ENCODE peak calls at places on chromosomes 12 and 14, in five cellular contexts. One of them, this sample, is unnamed.

GRCh38 chr12:113186033-113186365 is 478 bp downstream of the RITA1 start:
- DNase-seq in right lobe of liver: no peak
- DNase-seq in right atrium auricular region: no peak
- DNase-seq in pancreas: no peak
- DNase-seq in MM.1S: no peak
- DNase-seq in this sample: peak

GRCh38 chr14:106789318-106789717 is 1262.9 kb downstream of the TMEM121 start:
- DNase-seq in right atrium auricular region: no peak
- DNase-seq in pancreas: no peak
- DNase-seq in MM.1S: no peak
- DNase-seq in right lobe of liver: no peak
- DNase-seq in this sample: no peak

GRCh38 chr14:69553221-69553620 is 21.4 kb downstream of the CCDC177 start:
- DNase-seq in MM.1S: no peak
- DNase-seq in pancreas: no peak
- DNase-seq in right atrium auricular region: no peak
- DNase-seq in right lobe of liver: no peak
- DNase-seq in this sample: no peak

GRCh38 chr14:22978873-22979671 is 3.3 kb downstream of the AJUBA start:
- DNase-seq in right atrium auricular region: no peak
- DNase-seq in pancreas: no peak
- DNase-seq in right lobe of liver: no peak
- DNase-seq in MM.1S: no peak
- DNase-seq in this sample: no peak

GRCh38 chr12:75561921-75562320 is 50.5 kb upstream of the KRR1 start:
- DNase-seq in right atrium auricular region: no peak
- DNase-seq in pancreas: no peak
- DNase-seq in MM.1S: no peak
- DNase-seq in right lobe of liver: no peak
- DNase-seq in this sample: no peak

GRCh38 chr14:39673141-39674133 is 241.2 kb upstream of the FBXO33 start:
- DNase-seq in right atrium auricular region: no peak
- DNase-seq in pancreas: no peak
- DNase-seq in right lobe of liver: no peak
- DNase-seq in MM.1S: no peak
- DNase-seq in this sample: no peak

GRCh38 chr12:47885012-47885501 is 19.7 kb downstream of the VDR start:
- DNase-seq in right lobe of liver: no peak
- DNase-seq in right atrium auricular region: no peak
- DNase-seq in pancreas: no peak
- DNase-seq in MM.1S: no peak
- DNase-seq in this sample: no peak

GRCh38 chr12:63764481-63764880 is 15.2 kb upstream of the RXYLT1 start:
- DNase-seq in pancreas: no peak
- DNase-seq in right atrium auricular region: no peak
- DNase-seq in right lobe of liver: no peak
- DNase-seq in MM.1S: no peak
- DNase-seq in this sample: no peak

GRCh38 chr12:124359671-124360581 is 65.0 kb downstream of the RFLNA start:
- DNase-seq in right atrium auricular region: peak
- DNase-seq in MM.1S: no peak
- DNase-seq in pancreas: peak
- DNase-seq in right lobe of liver: peak
- DNase-seq in this sample: no peak

GRCh38 chr12:66514581-66514980 is 164.3 kb downstream of the GRIP1 start:
- DNase-seq in pancreas: no peak
- DNase-seq in MM.1S: no peak
- DNase-seq in right atrium auricular region: no peak
- DNase-seq in right lobe of liver: no peak
- DNase-seq in this sample: no peak

GRCh38 chr14:31902915-31903646 is 174.0 kb upstream of the ARHGAP5 start:
- DNase-seq in right lobe of liver: no peak
- DNase-seq in right atrium auricular region: no peak
- DNase-seq in MM.1S: no peak
- DNase-seq in pancreas: no peak
- DNase-seq in this sample: no peak

GRCh38 chr14:96349286-96350075 is 13.7 kb downstream of the ATG2B start:
- DNase-seq in right lobe of liver: no peak
- DNase-seq in MM.1S: no peak
- DNase-seq in right atrium auricular region: no peak
- DNase-seq in pancreas: no peak
- DNase-seq in this sample: no peak

GRCh38 chr12:5497329-5498058 is 65.6 kb downstream of the NTF3 start:
- DNase-seq in pancreas: no peak
- DNase-seq in right atrium auricular region: no peak
- DNase-seq in right lobe of liver: peak
- DNase-seq in MM.1S: no peak
- DNase-seq in this sample: no peak

DNA sequence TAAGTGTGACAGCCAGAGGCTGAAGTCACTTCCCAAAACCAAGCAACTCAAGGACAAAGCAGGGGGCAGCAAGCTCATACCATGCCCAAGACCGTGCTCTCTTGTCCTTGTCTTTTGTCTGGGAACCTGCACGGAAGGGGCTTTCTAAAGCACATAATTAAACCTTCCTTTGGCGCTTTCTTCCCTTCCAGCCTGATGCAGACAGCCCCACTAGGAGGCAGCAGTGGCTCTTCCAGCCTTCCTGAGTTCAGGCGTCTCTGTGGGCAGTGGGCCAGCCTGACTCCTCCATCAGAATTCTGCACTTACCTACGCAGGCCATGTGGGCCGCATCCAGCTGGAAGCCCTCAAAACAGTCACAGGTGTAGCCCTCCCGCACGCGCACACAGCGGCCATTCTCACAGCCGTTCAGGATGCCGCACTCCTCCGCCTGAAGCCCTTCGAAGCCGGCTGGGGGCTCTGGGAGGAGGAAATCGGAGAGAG is 7.6 kb downstream of the ISCA2 start:
- DNase-seq in right lobe of liver: no peak
- DNase-seq in right atrium auricular region: peak
- DNase-seq in MM.1S: no peak
- DNase-seq in pancreas: peak
- DNase-seq in this sample: peak
- TF ChIP-seq CTCF in right lobe of liver: peak
- TF ChIP-seq CTCF in right atrium auricular region: peak
- TF ChIP-seq CTCF in MM.1S: peak
- TF ChIP-seq CTCF in pancreas: peak
- TF ChIP-seq CTCF in this sample: peak

GRCh38 chr14:76947078-76947837 is 81.2 kb downstream of the IRF2BPL start:
- DNase-seq in MM.1S: peak
- DNase-seq in right atrium auricular region: peak
- DNase-seq in right lobe of liver: peak
- DNase-seq in pancreas: peak
- DNase-seq in this sample: peak
- TF ChIP-seq CTCF in MM.1S: peak
- TF ChIP-seq CTCF in right atrium auricular region: peak
- TF ChIP-seq CTCF in right lobe of liver: peak
- TF ChIP-seq CTCF in pancreas: no peak
- TF ChIP-seq CTCF in this sample: peak

DNA sequence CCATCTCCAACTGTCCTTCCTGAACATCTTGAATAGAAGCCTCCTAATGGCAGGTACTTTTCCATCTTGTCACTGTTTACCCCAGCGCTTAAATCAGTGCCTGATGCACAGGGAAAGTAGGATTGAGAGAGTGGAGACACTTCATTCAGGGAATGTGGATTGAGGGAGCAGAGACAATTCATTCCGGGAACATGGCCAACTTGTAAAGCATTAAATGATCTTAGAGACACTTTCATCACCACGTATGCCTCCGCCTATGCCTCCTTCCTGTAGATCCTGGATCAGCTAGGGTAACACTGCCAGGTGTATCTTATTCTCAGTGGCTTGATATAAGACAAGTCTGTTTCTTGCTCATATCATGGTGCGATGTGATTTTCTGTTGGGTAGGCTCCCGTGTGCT is 67.6 kb upstream of the CSRP2 start:
- DNase-seq in pancreas: no peak
- DNase-seq in right lobe of liver: no peak
- DNase-seq in MM.1S: no peak
- DNase-seq in right atrium auricular region: no peak
- DNase-seq in this sample: no peak
- TF ChIP-seq CTCF in pancreas: no peak
- TF ChIP-seq CTCF in right lobe of liver: no peak
- TF ChIP-seq CTCF in MM.1S: no peak
- TF ChIP-seq CTCF in right atrium auricular region: no peak
- TF ChIP-seq CTCF in this sample: no peak

DNA sequence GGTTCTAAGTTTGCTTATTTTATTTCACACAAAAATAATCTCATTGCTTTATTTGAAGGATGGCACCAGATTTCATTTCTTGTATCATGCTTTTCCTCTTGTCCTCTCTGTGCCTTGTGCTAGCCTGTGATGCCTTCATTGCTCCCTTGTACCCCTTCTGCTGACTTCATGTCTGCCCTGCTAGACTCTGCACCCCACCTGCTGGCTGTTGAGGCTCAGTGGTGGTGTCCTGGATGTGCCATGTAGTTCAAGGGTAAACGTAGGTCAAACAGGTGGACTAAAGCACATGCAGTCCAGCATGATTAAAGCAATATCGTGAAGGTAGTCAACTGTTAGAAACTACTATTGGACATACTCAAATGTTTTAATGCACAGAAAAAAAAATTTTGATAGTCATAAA is 21.6 kb downstream of the MRPS35 start:
- DNase-seq in right lobe of liver: peak
- DNase-seq in right atrium auricular region: no peak
- DNase-seq in pancreas: no peak
- DNase-seq in MM.1S: peak
- DNase-seq in this sample: peak
- TF ChIP-seq CTCF in right lobe of liver: peak
- TF ChIP-seq CTCF in right atrium auricular region: no peak
- TF ChIP-seq CTCF in pancreas: no peak
- TF ChIP-seq CTCF in MM.1S: peak
- TF ChIP-seq CTCF in this sample: peak

GRCh38 chr12:6963016-6963731 is 7.3 kb downstream of the PHB2 start:
- DNase-seq in MM.1S: no peak
- DNase-seq in right atrium auricular region: no peak
- DNase-seq in right lobe of liver: peak
- DNase-seq in pancreas: peak
- DNase-seq in this sample: no peak
- TF ChIP-seq CTCF in MM.1S: no peak
- TF ChIP-seq CTCF in right atrium auricular region: no peak
- TF ChIP-seq CTCF in right lobe of liver: no peak
- TF ChIP-seq CTCF in pancreas: no peak
- TF ChIP-seq CTCF in this sample: no peak